ENCODE peak calls at places on chromosomes 2 and 18, in nine cellular contexts. E is HCT116; N is stomach; X is tibial artery; R is astrocyte; Y is GM23248; I is thyroid gland; T is uterus; O is naive thymus-derived CD4-positive, alpha-beta T cell. W is an unnamed sample. For H3K36me3, the result is how much of the 10 kb centered on the place peaks cover.

GRCh38 chr2:134869941-134870736 is 31.7 kb downstream of the ACMSD start:
- DNase-seq in E (no peak), N (no peak), X (no peak), R (peak), Y (peak), I (no peak), T (no peak), O (no peak), W (no peak)

GRCh38 chr18:54613174-54613573 is 22.1 kb downstream of the DYNAP start:
- DNase-seq in E (no peak), N (no peak), X (no peak), R (no peak), Y (no peak), I (no peak), T (no peak), O (no peak), W (no peak)

GRCh38 chr2:191979221-191979730 is 132.4 kb upstream of the CAVIN2 start:
- DNase-seq in E (no peak), N (no peak), X (no peak), R (no peak), Y (no peak), I (no peak), T (no peak), O (no peak), W (no peak)

GRCh38 chr18:10401489-10401888 is 52.9 kb upstream of the APCDD1 start:
- DNase-seq in E (no peak), N (no peak), X (no peak), R (peak), Y (peak), I (no peak), T (peak), O (no peak), W (no peak)

GRCh38 chr18:22168360-22168921 is 948 bp upstream of the GATA6 start:
- DNase-seq in E (no peak), N (peak), X (peak), R (no peak), Y (no peak), I (peak), T (peak), O (no peak), W (no peak)

GRCh38 chr18:13271512-13271911 is 53.0 kb downstream of the LDLRAD4 start:
- DNase-seq in E (no peak), N (no peak), X (no peak), R (no peak), Y (no peak), I (peak), T (no peak), O (no peak), W (no peak)

GRCh38 chr2:205747827-205748386 is 65.6 kb downstream of the NRP2 start:
- DNase-seq in E (no peak), N (no peak), X (no peak), R (no peak), Y (no peak), I (peak), T (peak), O (no peak), W (no peak)

GRCh38 chr2:236535024-236535423 is 34.6 kb upstream of the ACKR3 start:
- DNase-seq in E (no peak), N (no peak), X (no peak), R (peak), Y (peak), I (no peak), T (no peak), O (no peak), W (no peak)

GRCh38 chr2:123913266-123913810 is 111.7 kb upstream of the CNTNAP5 start:
- DNase-seq in E (no peak), N (no peak), X (no peak), R (no peak), Y (no peak), I (no peak), T (no peak), O (no peak), W (no peak)

GRCh38 chr2:208375452-208376068 is 31.0 kb upstream of the PTH2R start:
- DNase-seq in E (no peak), N (no peak), X (no peak), R (no peak), Y (no peak), I (no peak), T (no peak), O (no peak), W (no peak)

GRCh38 chr2:159208449-159208848 is 78.1 kb downstream of the WDSUB1 start:
- DNase-seq in E (no peak), N (no peak), X (no peak), R (no peak), Y (no peak), I (no peak), T (no peak), O (no peak), W (no peak)

GRCh38 chr18:36187826-36188721 is 777 bp downstream of the MOCOS start:
- DNase-seq in E (peak), N (peak), X (no peak), R (no peak), Y (peak), I (no peak), T (peak), O (no peak), W (no peak)

GRCh38 chr2:168495524-168495923 is 39.5 kb downstream of the CERS6 start:
- DNase-seq in E (no peak), N (no peak), X (no peak), R (no peak), Y (no peak), I (no peak), T (no peak), O (no peak), W (no peak)

GRCh38 chr2:178084273-178084672 is 11.7 kb upstream of the PDE11A start:
- DNase-seq in E (no peak), N (no peak), X (no peak), R (no peak), Y (no peak), I (no peak), T (no peak), O (no peak), W (no peak)

GRCh38 chr2:71943238-71944182 is 204.2 kb downstream of the CYP26B1 start:
- DNase-seq in E (no peak), N (no peak), X (no peak), R (no peak), Y (peak), I (no peak), T (peak), O (no peak), W (no peak)

GRCh38 chr2:216606551-216607527 is 26.4 kb upstream of the IGFBP2 start:
- DNase-seq in E (no peak), N (no peak), X (no peak), R (no peak), Y (no peak), I (peak), T (no peak), O (peak), W (no peak)

GRCh38 chr2:222318712-222319575 is 20.1 kb upstream of the PAX3 start:
- DNase-seq in E (no peak), N (no peak), X (no peak), R (no peak), Y (peak), I (peak), T (peak), O (no peak), W (no peak)

GRCh38 chr18:35982404-35983114 is 10.1 kb downstream of the RMP24 start:
- DNase-seq in E (no peak), N (no peak), X (no peak), R (peak), Y (peak), I (no peak), T (no peak), O (no peak), W (no peak)

GRCh38 chr18:37577051-37577611 is 11.5 kb upstream of the CELF4 start:
- DNase-seq in E (no peak), N (no peak), X (no peak), R (no peak), Y (peak), I (no peak), T (no peak), O (no peak), W (no peak)

GRCh38 chr2:59196511-59196910 is 955.4 kb upstream of the FANCL start:
- DNase-seq in E (no peak), N (no peak), X (no peak), R (no peak), Y (peak), I (no peak), T (no peak), O (no peak), W (no peak)

GRCh38 chr2:74584088-74584645 is 29.6 kb downstream of the DOK1 start:
- DNase-seq in E (no peak), N (no peak), X (no peak), R (peak), Y (peak), I (no peak), T (no peak), O (no peak), W (no peak)

GRCh38 chr2:79292936-79293335 is 133.4 kb upstream of the REG3A start:
- DNase-seq in E (no peak), N (no peak), X (no peak), R (no peak), Y (no peak), I (no peak), T (no peak), O (no peak), W (no peak)

GRCh38 chr2:207037813-207038212 is 98.5 kb downstream of the CPO start:
- DNase-seq in E (no peak), N (no peak), X (no peak), R (no peak), Y (peak), I (no peak), T (no peak), O (no peak), W (no peak)

GRCh38 chr2:101850450-101850849 is 141.3 kb upstream of the IL1R2 start:
- DNase-seq in E (no peak), N (no peak), X (no peak), R (no peak), Y (no peak), I (no peak), T (no peak), O (no peak), W (no peak)
- H3K36me3 ChIP-seq in E (under half), N (half or more), X (under half), R (half or more), Y (half or more), I (under half), T (under half), O (under half), W (under half)

DNA sequence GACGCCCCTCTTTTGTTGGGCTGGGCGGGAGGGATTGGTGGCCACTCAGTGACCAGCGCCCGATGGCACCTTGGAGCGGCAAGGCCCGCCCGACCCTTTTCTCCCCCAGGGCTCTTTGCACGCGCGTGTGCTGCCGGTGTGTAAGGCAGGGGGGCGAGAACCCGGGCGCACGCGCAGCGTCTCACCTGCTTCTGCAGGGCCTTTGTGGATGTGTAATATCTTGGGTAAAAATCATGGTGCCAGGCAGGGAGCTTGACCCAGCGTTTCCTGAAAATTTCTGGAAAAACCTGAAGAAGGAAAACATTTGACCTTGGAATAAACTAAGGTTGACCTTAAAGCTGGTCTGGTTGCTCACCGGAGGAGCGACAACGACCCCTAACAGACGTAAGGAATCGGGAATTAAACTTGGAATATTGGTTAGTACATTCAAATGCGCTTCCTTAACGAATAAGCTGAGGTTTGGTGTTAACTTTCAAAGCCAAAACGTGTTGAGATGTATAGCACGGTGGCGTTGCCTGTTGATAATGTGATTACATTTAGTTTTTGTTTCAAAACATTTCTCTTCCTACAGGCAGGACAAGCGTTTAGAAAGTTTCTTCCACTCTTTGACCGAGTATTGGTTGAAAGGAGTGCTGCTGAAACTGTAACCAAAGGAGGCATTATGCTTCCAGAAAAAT is 462 bp downstream of the HSPE1 start:
- DNase-seq in E (no peak), N (no peak), X (no peak), R (peak), Y (peak), I (no peak), T (no peak), O (no peak), W (peak)
- H3K36me3 ChIP-seq in E (half or more), N (under half), X (under half), R (under half), Y (under half), I (under half), T (under half), O (under half), W (under half)

GRCh38 chr2:48467637-48468036 is 62.3 kb upstream of the STON1 start:
- DNase-seq in E (no peak), N (no peak), X (no peak), R (no peak), Y (no peak), I (no peak), T (no peak), O (no peak), W (no peak)

GRCh38 chr2:48464264-48464663 is 65.7 kb upstream of the STON1 start:
- DNase-seq in E (no peak), N (no peak), X (no peak), R (no peak), Y (no peak), I (no peak), T (no peak), O (no peak), W (no peak)

GRCh38 chr2:48471048-48471474 is 58.9 kb upstream of the STON1 start:
- DNase-seq in E (peak), N (no peak), X (no peak), R (peak), Y (peak), I (peak), T (no peak), O (no peak), W (no peak)

GRCh38 chr2:48474599-48475298 is 55.2 kb upstream of the STON1 start:
- DNase-seq in E (no peak), N (no peak), X (no peak), R (no peak), Y (no peak), I (no peak), T (no peak), O (no peak), W (no peak)

GRCh38 chr2:48469731-48470130 is 60.2 kb upstream of the STON1 start:
- DNase-seq in E (no peak), N (no peak), X (no peak), R (no peak), Y (no peak), I (no peak), T (no peak), O (no peak), W (no peak)
- H3K36me3 ChIP-seq in E (under half), N (half or more), X (under half), R (under half), Y (under half), I (under half), T (under half), O (under half), W (under half)

GRCh38 chr18:9215221-9215933 is 78.8 kb downstream of the ANKRD12 start:
- DNase-seq in E (no peak), N (no peak), X (no peak), R (no peak), Y (no peak), I (no peak), T (no peak), O (no peak), W (no peak)
- H3K36me3 ChIP-seq in E (under half), N (half or more), X (under half), R (under half), Y (half or more), I (under half), T (under half), O (under half), W (half or more)

GRCh38 chr2:224904390-224904789 is 137.9 kb downstream of the DOCK10 start:
- DNase-seq in E (no peak), N (no peak), X (no peak), R (no peak), Y (peak), I (no peak), T (no peak), O (no peak), W (no peak)

GRCh38 chr2:224895377-224895776 is 146.9 kb downstream of the DOCK10 start:
- DNase-seq in E (no peak), N (no peak), X (no peak), R (no peak), Y (no peak), I (no peak), T (no peak), O (no peak), W (no peak)

GRCh38 chr2:224901121-224901676 is 141.1 kb downstream of the DOCK10 start:
- DNase-seq in E (no peak), N (no peak), X (no peak), R (no peak), Y (no peak), I (no peak), T (no peak), O (no peak), W (no peak)
- H3K36me3 ChIP-seq in E (under half), N (under half), X (under half), R (under half), Y (under half), I (under half), T (under half), O (under half), W (under half)

DNA sequence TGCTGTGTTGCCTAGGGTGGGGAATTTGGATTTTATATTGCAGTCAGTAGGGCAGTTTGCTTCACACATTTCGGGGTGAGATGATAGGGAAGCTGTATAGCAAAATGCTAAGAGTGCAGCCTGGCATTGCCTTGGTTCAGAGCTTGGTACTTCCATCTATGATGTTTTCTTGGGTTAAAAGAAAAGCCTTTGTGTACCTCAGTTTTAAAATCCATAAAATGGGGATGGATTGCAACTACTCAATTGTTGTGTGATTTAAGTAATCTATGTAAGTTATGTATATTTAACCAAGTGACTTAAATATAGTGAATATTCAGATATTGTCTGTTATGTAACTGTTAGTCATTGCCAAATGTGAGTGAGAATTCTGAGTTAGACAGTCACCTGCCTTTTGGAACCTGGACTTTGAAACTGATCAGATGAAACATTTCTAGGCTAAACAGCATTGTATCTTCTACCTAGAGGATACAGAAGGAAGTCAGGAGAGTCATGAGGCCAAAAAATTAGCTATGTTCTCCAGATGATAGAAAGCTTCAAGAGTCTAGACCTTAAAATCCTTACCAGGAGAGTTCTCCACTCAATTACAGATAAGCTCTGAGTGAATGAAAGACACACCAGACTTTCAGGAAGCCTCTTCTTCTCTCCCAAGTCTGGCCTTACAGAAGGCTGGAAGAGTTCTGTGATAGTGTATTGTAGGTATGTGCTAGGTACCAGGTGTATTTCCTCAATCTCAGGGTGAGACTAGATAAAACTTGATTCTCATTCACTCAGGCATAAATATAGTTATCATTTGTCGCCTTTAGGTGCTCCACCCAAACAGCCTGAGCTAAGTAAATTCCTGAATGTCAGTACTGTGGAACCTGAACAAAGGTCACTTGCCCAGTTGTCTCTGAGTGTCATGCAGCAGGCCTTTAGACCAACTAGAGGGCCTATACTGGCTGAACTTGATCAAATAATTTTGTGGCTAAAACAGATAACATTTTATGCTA is 7.5 kb downstream of the RIOK3 start:
- DNase-seq in E (no peak), N (no peak), X (no peak), R (no peak), Y (no peak), I (no peak), T (no peak), O (no peak), W (no peak)
- H3K36me3 ChIP-seq in E (under half), N (under half), X (under half), R (under half), Y (under half), I (under half), T (under half), O (under half), W (under half)

GRCh38 chr2:108485253-108485652 is 36.2 kb downstream of the GCC2 start:
- DNase-seq in E (no peak), N (no peak), X (no peak), R (no peak), Y (no peak), I (no peak), T (no peak), O (no peak), W (no peak)

GRCh38 chr2:108492364-108492763 is 41.9 kb upstream of the LIMS1 start:
- DNase-seq in E (no peak), N (no peak), X (no peak), R (peak), Y (peak), I (no peak), T (no peak), O (no peak), W (no peak)

GRCh38 chr2:108491848-108492247 is 42.4 kb upstream of the LIMS1 start:
- DNase-seq in E (no peak), N (no peak), X (no peak), R (no peak), Y (no peak), I (no peak), T (no peak), O (no peak), W (no peak)

GRCh38 chr2:108490506-108491122 is 41.6 kb downstream of the GCC2 start:
- DNase-seq in E (no peak), N (no peak), X (no peak), R (no peak), Y (no peak), I (no peak), T (no peak), O (no peak), W (no peak)
- H3K36me3 ChIP-seq in E (under half), N (half or more), X (half or more), R (under half), Y (half or more), I (under half), T (under half), O (under half), W (under half)

GRCh38 chr2:667332-668000 is 9.7 kb downstream of the TMEM18 start:
- DNase-seq in E (peak), N (no peak), X (no peak), R (peak), Y (peak), I (no peak), T (no peak), O (no peak), W (no peak)
- H3K36me3 ChIP-seq in E (under half), N (half or more), X (half or more), R (under half), Y (under half), I (under half), T (under half), O (under half), W (under half)